ENCODE peak calls at places on chromosomes 7 and 10, in seven cellular contexts. One of them, this sample, is unnamed.

GRCh38 chr10:1552415-1552814 is 184.9 kb downstream of the ADARB2 start:
- DNase-seq in IMR-90: no peak
- DNase-seq in A549: no peak
- DNase-seq in CD8-positive, alpha-beta T cell: no peak
- DNase-seq in neural progenitor cell: no peak
- DNase-seq in GM23338: no peak
- DNase-seq in transverse colon: no peak
- DNase-seq in this sample: no peak

GRCh38 chr10:86139066-86139657 is 227.4 kb downstream of the GRID1 start:
- DNase-seq in IMR-90: no peak
- DNase-seq in A549: peak; percentile 29
- DNase-seq in CD8-positive, alpha-beta T cell: no peak
- DNase-seq in neural progenitor cell: peak; percentile 52
- DNase-seq in GM23338: peak; percentile 64
- DNase-seq in transverse colon: no peak
- DNase-seq in this sample: peak; percentile 7

GRCh38 chr7:46970131-46970430 is 611.8 kb downstream of the TNS3 start:
- DNase-seq in IMR-90: no peak
- DNase-seq in A549: no peak
- DNase-seq in CD8-positive, alpha-beta T cell: no peak
- DNase-seq in neural progenitor cell: no peak
- DNase-seq in GM23338: no peak
- DNase-seq in transverse colon: no peak
- DNase-seq in this sample: no peak

GRCh38 chr10:11698691-11699545 is 43.3 kb upstream of the ECHDC3 start:
- DNase-seq in IMR-90: no peak
- DNase-seq in A549: no peak
- DNase-seq in CD8-positive, alpha-beta T cell: no peak
- DNase-seq in neural progenitor cell: no peak
- DNase-seq in GM23338: no peak
- DNase-seq in transverse colon: no peak
- DNase-seq in this sample: no peak

GRCh38 chr10:63628526-63629362 is 107.5 kb downstream of the REEP3 start:
- DNase-seq in IMR-90: no peak
- DNase-seq in A549: no peak
- DNase-seq in CD8-positive, alpha-beta T cell: no peak
- DNase-seq in neural progenitor cell: peak; percentile 77
- DNase-seq in GM23338: peak; percentile 64
- DNase-seq in transverse colon: peak; percentile 68
- DNase-seq in this sample: peak; percentile 90

GRCh38 chr7:66639773-66640172 is 11.1 kb downstream of the KCTD7 start:
- DNase-seq in IMR-90: no peak
- DNase-seq in A549: no peak
- DNase-seq in CD8-positive, alpha-beta T cell: no peak
- DNase-seq in neural progenitor cell: no peak
- DNase-seq in GM23338: no peak
- DNase-seq in transverse colon: no peak
- DNase-seq in this sample: no peak

GRCh38 chr7:125563964-125564529 is 634.4 kb upstream of the POT1 start:
- DNase-seq in IMR-90: no peak
- DNase-seq in A549: no peak
- DNase-seq in CD8-positive, alpha-beta T cell: no peak
- DNase-seq in neural progenitor cell: peak; percentile 22
- DNase-seq in GM23338: peak; percentile 30
- DNase-seq in transverse colon: no peak
- DNase-seq in this sample: peak; percentile 92

GRCh38 chr7:3463696-3464095 is 162.6 kb downstream of the SDK1 start:
- DNase-seq in IMR-90: no peak
- DNase-seq in A549: no peak
- DNase-seq in CD8-positive, alpha-beta T cell: no peak
- DNase-seq in neural progenitor cell: no peak
- DNase-seq in GM23338: no peak
- DNase-seq in transverse colon: no peak
- DNase-seq in this sample: peak; percentile 20

GRCh38 chr7:131583430-131583829 is 27.0 kb upstream of the PODXL start:
- DNase-seq in IMR-90: no peak
- DNase-seq in A549: no peak
- DNase-seq in CD8-positive, alpha-beta T cell: no peak
- DNase-seq in neural progenitor cell: no peak
- DNase-seq in GM23338: no peak
- DNase-seq in transverse colon: no peak
- DNase-seq in this sample: no peak

GRCh38 chr10:75106242-75106641 is 5.2 kb upstream of the SAMD8 start:
- DNase-seq in IMR-90: no peak
- DNase-seq in A549: no peak
- DNase-seq in CD8-positive, alpha-beta T cell: no peak
- DNase-seq in neural progenitor cell: no peak
- DNase-seq in GM23338: peak; percentile 64
- DNase-seq in transverse colon: no peak
- DNase-seq in this sample: no peak

GRCh38 chr7:21717323-21717722 is 174.5 kb downstream of the DNAH11 start:
- DNase-seq in IMR-90: no peak
- DNase-seq in A549: no peak
- DNase-seq in CD8-positive, alpha-beta T cell: no peak
- DNase-seq in neural progenitor cell: no peak
- DNase-seq in GM23338: no peak
- DNase-seq in transverse colon: no peak
- DNase-seq in this sample: no peak

GRCh38 chr7:50405246-50405645 is 44.9 kb downstream of the FIGNL1 start:
- DNase-seq in IMR-90: no peak
- DNase-seq in A549: no peak
- DNase-seq in CD8-positive, alpha-beta T cell: no peak
- DNase-seq in neural progenitor cell: no peak
- DNase-seq in GM23338: no peak
- DNase-seq in transverse colon: no peak
- DNase-seq in this sample: no peak

GRCh38 chr10:29946953-29947700 is 112.3 kb downstream of the JCAD start:
- DNase-seq in IMR-90: peak; percentile 94
- DNase-seq in A549: peak; percentile 17
- DNase-seq in CD8-positive, alpha-beta T cell: no peak
- DNase-seq in neural progenitor cell: peak; percentile 27
- DNase-seq in GM23338: peak; percentile 11
- DNase-seq in transverse colon: no peak
- DNase-seq in this sample: no peak

GRCh38 chr7:49333180-49333881 is 409.0 kb downstream of the CDC14C start:
- DNase-seq in IMR-90: no peak
- DNase-seq in A549: no peak
- DNase-seq in CD8-positive, alpha-beta T cell: no peak
- DNase-seq in neural progenitor cell: no peak
- DNase-seq in GM23338: no peak
- DNase-seq in transverse colon: no peak
- DNase-seq in this sample: no peak
- H3K4me3 ChIP-seq in IMR-90: no peak overlapping the region
- H3K4me3 ChIP-seq in A549: no peak overlapping the region
- H3K4me3 ChIP-seq in CD8-positive, alpha-beta T cell: no peak overlapping the region
- H3K4me3 ChIP-seq in neural progenitor cell: no peak overlapping the region
- H3K4me3 ChIP-seq in GM23338: no peak overlapping the region
- H3K4me3 ChIP-seq in transverse colon: no peak overlapping the region
- H3K4me3 ChIP-seq in this sample: no peak overlapping the region

GRCh38 chr7:26520483-26520882 is 228.8 kb downstream of the SNX10 start:
- DNase-seq in IMR-90: no peak
- DNase-seq in A549: no peak
- DNase-seq in CD8-positive, alpha-beta T cell: no peak
- DNase-seq in neural progenitor cell: no peak
- DNase-seq in GM23338: no peak
- DNase-seq in transverse colon: no peak
- DNase-seq in this sample: no peak

GRCh38 chr7:26522633-26523032 is 231.0 kb downstream of the SNX10 start:
- DNase-seq in IMR-90: no peak
- DNase-seq in A549: no peak
- DNase-seq in CD8-positive, alpha-beta T cell: no peak
- DNase-seq in neural progenitor cell: no peak
- DNase-seq in GM23338: no peak
- DNase-seq in transverse colon: no peak
- DNase-seq in this sample: no peak

GRCh38 chr7:26526288-26526587 is 234.6 kb downstream of the SNX10 start:
- DNase-seq in IMR-90: no peak
- DNase-seq in A549: no peak
- DNase-seq in CD8-positive, alpha-beta T cell: no peak
- DNase-seq in neural progenitor cell: no peak
- DNase-seq in GM23338: no peak
- DNase-seq in transverse colon: no peak
- DNase-seq in this sample: no peak

DNA sequence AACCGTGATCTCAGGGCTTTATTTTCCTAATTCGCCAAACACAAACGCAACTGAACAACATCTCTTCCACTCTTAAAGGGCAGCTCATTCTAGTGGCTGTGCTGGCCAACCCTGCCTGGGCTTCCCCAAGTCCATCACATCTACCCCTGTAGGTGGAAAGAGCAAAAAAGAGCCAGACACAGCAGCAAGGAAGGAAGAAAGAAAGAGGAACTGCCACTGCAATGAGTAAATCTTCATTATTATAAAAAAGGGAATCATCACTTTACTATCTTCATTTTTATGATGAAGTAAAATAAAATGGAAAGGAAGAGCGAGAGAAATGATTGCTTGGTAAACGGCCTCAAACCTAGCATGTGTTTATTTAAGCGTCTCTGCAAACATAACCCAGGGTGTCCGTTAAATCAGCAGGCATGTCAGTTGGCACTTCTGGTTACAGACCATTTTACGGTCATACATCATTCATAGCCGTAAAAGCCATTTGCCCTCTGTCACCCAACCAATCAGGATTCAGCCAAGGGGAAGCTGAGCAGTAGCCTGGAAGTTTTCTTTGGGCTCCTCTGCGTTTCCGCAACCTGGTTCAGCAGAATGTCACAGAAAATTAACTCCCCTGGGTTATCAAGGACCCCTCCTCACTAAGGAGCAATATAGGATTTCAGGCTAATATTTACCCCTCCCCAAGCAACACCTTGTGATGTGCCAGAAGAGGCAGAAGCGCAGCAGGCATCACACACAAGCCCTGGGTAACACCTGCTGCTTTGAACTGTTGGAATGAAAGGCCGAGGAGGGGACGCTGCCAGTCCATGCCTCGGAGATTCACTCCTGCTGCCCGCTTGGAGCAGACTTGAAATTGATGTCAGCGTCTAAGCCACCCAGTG is 234.0 kb downstream of the SNX10 start:
- DNase-seq in IMR-90: no peak
- DNase-seq in A549: no peak
- DNase-seq in CD8-positive, alpha-beta T cell: no peak
- DNase-seq in neural progenitor cell: no peak
- DNase-seq in GM23338: no peak
- DNase-seq in transverse colon: peak; percentile 28
- DNase-seq in this sample: no peak
- H3K4me1 ChIP-seq in IMR-90: no peaks in the 10 kb centered on the region
- H3K4me1 ChIP-seq in A549: no peaks in the 10 kb centered on the region
- H3K4me1 ChIP-seq in CD8-positive, alpha-beta T cell: no peaks in the 10 kb centered on the region
- H3K4me1 ChIP-seq in neural progenitor cell: peaks cover 4% of the 10 kb centered on the region
- H3K4me1 ChIP-seq in GM23338: no peaks in the 10 kb centered on the region
- H3K4me1 ChIP-seq in transverse colon: no peaks in the 10 kb centered on the region
- H3K4me1 ChIP-seq in this sample: no peaks in the 10 kb centered on the region

GRCh38 chr10:14601872-14602725 is 172.6 kb downstream of the FAM107B start:
- DNase-seq in IMR-90: peak; percentile 84
- DNase-seq in A549: peak; percentile 74
- DNase-seq in CD8-positive, alpha-beta T cell: peak; percentile 42
- DNase-seq in neural progenitor cell: no peak
- DNase-seq in GM23338: no peak
- DNase-seq in transverse colon: peak; percentile 55
- DNase-seq in this sample: no peak
- H3K4me3 ChIP-seq in IMR-90: peak overlapping the region; percentile 99
- H3K4me3 ChIP-seq in A549: peak overlapping the region; percentile 98
- H3K4me3 ChIP-seq in CD8-positive, alpha-beta T cell: peak overlapping the region; percentile 17
- H3K4me3 ChIP-seq in neural progenitor cell: peak overlapping the region; percentile 86
- H3K4me3 ChIP-seq in GM23338: no peak overlapping the region
- H3K4me3 ChIP-seq in transverse colon: no peak overlapping the region
- H3K4me3 ChIP-seq in this sample: peak overlapping the region; percentile 44

GRCh38 chr10:128005858-128006257 is 99.0 kb downstream of the PTPRE start:
- DNase-seq in IMR-90: no peak
- DNase-seq in A549: no peak
- DNase-seq in CD8-positive, alpha-beta T cell: no peak
- DNase-seq in neural progenitor cell: no peak
- DNase-seq in GM23338: no peak
- DNase-seq in transverse colon: no peak
- DNase-seq in this sample: no peak
- H3K4me1 ChIP-seq in IMR-90: no peaks in the 10 kb centered on the region
- H3K4me1 ChIP-seq in A549: no peaks in the 10 kb centered on the region
- H3K4me1 ChIP-seq in CD8-positive, alpha-beta T cell: no peaks in the 10 kb centered on the region
- H3K4me1 ChIP-seq in neural progenitor cell: no peaks in the 10 kb centered on the region
- H3K4me1 ChIP-seq in GM23338: no peaks in the 10 kb centered on the region
- H3K4me1 ChIP-seq in transverse colon: no peaks in the 10 kb centered on the region
- H3K4me1 ChIP-seq in this sample: no peaks in the 10 kb centered on the region

GRCh38 chr10:26717476-26717875 is 20.0 kb downstream of the PDSS1 start:
- DNase-seq in IMR-90: no peak
- DNase-seq in A549: no peak
- DNase-seq in CD8-positive, alpha-beta T cell: no peak
- DNase-seq in neural progenitor cell: no peak
- DNase-seq in GM23338: no peak
- DNase-seq in transverse colon: no peak
- DNase-seq in this sample: no peak

GRCh38 chr10:26727005-26727404 is 29.5 kb downstream of the PDSS1 start:
- DNase-seq in IMR-90: no peak
- DNase-seq in A549: no peak
- DNase-seq in CD8-positive, alpha-beta T cell: no peak
- DNase-seq in neural progenitor cell: no peak
- DNase-seq in GM23338: no peak
- DNase-seq in transverse colon: no peak
- DNase-seq in this sample: no peak

GRCh38 chr10:26725837-26726727 is 28.6 kb downstream of the PDSS1 start:
- DNase-seq in IMR-90: peak; percentile 67
- DNase-seq in A549: peak; percentile 63
- DNase-seq in CD8-positive, alpha-beta T cell: peak; percentile 26
- DNase-seq in neural progenitor cell: peak; percentile 52
- DNase-seq in GM23338: peak; percentile 54
- DNase-seq in transverse colon: peak; percentile 63
- DNase-seq in this sample: peak; percentile 66

GRCh38 chr10:26723016-26723415 is 25.5 kb downstream of the PDSS1 start:
- DNase-seq in IMR-90: no peak
- DNase-seq in A549: no peak
- DNase-seq in CD8-positive, alpha-beta T cell: no peak
- DNase-seq in neural progenitor cell: no peak
- DNase-seq in GM23338: no peak
- DNase-seq in transverse colon: no peak
- DNase-seq in this sample: no peak

DNA sequence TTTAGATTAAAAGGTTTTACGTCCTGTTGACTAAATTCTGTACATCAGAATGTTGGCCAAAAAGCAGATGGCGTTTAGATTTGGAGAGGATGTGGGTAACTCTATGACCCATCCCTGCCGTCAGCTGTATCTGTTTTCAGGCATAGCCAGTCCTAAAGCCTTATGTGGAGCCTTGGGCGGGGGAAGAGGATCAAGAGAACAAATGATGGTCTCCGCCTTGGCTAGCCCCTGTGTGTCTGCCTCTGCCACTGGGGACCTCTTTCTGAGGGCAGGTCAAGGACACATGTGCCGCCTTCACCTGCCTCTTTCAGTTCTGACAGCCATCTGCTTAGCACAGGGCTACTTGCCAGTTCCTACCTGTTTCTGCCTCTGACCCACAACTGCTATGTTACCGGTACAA is 24.1 kb downstream of the PDSS1 start:
- DNase-seq in IMR-90: no peak
- DNase-seq in A549: no peak
- DNase-seq in CD8-positive, alpha-beta T cell: peak; percentile 10
- DNase-seq in neural progenitor cell: no peak
- DNase-seq in GM23338: no peak
- DNase-seq in transverse colon: no peak
- DNase-seq in this sample: no peak
- H3K4me3 ChIP-seq in IMR-90: no peak overlapping the region
- H3K4me3 ChIP-seq in A549: no peak overlapping the region
- H3K4me3 ChIP-seq in CD8-positive, alpha-beta T cell: no peak overlapping the region
- H3K4me3 ChIP-seq in neural progenitor cell: no peak overlapping the region
- H3K4me3 ChIP-seq in GM23338: no peak overlapping the region
- H3K4me3 ChIP-seq in transverse colon: no peak overlapping the region
- H3K4me3 ChIP-seq in this sample: no peak overlapping the region